ENCODE peak calls at places on chromosomes 16 and 17, in six cellular contexts. Y is sigmoid colon, O is GM12878, Q is A549, G is K562, L is suprapubic skin. H is an unnamed sample.

GRCh38 chr16:11507350-11507749 is 79.4 kb downstream of the LITAF start:
- DNase-seq in L (no peak), G (no peak), Y (no peak), Q (no peak), O (no peak), H (no peak)

GRCh38 chr16:38941-39892 is 14.2 kb downstream of the POLR3K start:
- DNase-seq in O (peak; percentile 79), Q (no peak), Y (no peak), L (no peak), G (no peak), H (peak; percentile 77)

GRCh38 chr17:43018008-43018853 is 4.0 kb downstream of the VAT1 start:
- DNase-seq in Y (no peak), Q (no peak), L (no peak), G (no peak), O (no peak), H (no peak)

GRCh38 chr16:3808308-3809063 is 72.0 kb downstream of the CREBBP start:
- DNase-seq in L (no peak), Q (no peak), O (no peak), G (no peak), Y (no peak), H (no peak)

GRCh38 chr17:3796110-3796821 is 4.7 kb downstream of the ITGAE start:
- DNase-seq in G (no peak), L (no peak), O (peak; percentile 90), Y (no peak), Q (no peak), H (peak; percentile 57)

GRCh38 chr16:60741810-60742209 is 1294.4 kb downstream of the CDH8 start:
- DNase-seq in G (no peak), L (no peak), Q (no peak), O (no peak), Y (no peak), H (no peak)

GRCh38 chr16:12406840-12407690 is 396.6 kb downstream of the CPPED1 start:
- DNase-seq in O (no peak), L (no peak), Y (no peak), G (no peak), Q (peak; percentile 14), H (no peak)

GRCh38 chr17:33892677-33893076 is 362.4 kb upstream of the CCL2 start:
- DNase-seq in L (no peak), Q (no peak), G (no peak), O (no peak), Y (no peak), H (no peak)

GRCh38 chr17:80844418-80844990 is 147.1 kb upstream of the CHMP6 start:
- DNase-seq in L (no peak), G (no peak), Q (no peak), Y (no peak), O (no peak), H (no peak)

GRCh38 chr16:56352351-56353053 is 72.8 kb downstream of the AMFR start:
- DNase-seq in G (no peak), Q (no peak), Y (peak; percentile 62), O (no peak), L (peak; percentile 67), H (no peak)
- TF ChIP-seq EP300 in G (no peak), Q (no peak), Y (no peak), O (no peak), L (no peak), H (no peak)

DNA sequence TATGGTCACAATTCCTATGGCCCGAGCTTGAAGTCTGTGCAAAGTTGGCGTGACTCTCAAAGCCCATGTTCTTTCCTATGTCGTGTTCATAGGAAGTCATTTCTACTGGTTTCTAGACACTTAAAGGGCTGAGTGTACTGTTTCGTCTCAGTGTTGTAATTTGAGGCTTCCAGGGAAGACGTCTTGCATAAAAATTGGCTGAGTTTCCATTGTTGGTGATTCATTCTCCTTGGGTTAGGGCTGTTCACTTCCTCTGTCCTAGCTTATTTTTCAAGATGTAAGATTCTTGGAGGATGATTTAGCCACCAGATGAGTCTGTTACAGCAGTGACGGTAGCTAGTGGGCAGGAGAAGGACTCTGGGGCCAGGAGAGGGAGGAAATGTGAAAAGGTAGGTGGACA is 43.1 kb downstream of the PIK3R5 start:
- DNase-seq in Q (no peak), O (no peak), L (no peak), Y (no peak), G (no peak), H (no peak)
- TF ChIP-seq EP300 in Q (no peak), O (no peak), L (no peak), Y (no peak), G (no peak), H (no peak)

GRCh38 chr17:20077978-20078674 is 69.0 kb downstream of the SPECC1 start:
- DNase-seq in Q (no peak), G (no peak), L (no peak), Y (no peak), O (no peak), H (no peak)
- TF ChIP-seq EP300 in Q (no peak), G (no peak), L (no peak), Y (no peak), O (no peak), H (no peak)

DNA sequence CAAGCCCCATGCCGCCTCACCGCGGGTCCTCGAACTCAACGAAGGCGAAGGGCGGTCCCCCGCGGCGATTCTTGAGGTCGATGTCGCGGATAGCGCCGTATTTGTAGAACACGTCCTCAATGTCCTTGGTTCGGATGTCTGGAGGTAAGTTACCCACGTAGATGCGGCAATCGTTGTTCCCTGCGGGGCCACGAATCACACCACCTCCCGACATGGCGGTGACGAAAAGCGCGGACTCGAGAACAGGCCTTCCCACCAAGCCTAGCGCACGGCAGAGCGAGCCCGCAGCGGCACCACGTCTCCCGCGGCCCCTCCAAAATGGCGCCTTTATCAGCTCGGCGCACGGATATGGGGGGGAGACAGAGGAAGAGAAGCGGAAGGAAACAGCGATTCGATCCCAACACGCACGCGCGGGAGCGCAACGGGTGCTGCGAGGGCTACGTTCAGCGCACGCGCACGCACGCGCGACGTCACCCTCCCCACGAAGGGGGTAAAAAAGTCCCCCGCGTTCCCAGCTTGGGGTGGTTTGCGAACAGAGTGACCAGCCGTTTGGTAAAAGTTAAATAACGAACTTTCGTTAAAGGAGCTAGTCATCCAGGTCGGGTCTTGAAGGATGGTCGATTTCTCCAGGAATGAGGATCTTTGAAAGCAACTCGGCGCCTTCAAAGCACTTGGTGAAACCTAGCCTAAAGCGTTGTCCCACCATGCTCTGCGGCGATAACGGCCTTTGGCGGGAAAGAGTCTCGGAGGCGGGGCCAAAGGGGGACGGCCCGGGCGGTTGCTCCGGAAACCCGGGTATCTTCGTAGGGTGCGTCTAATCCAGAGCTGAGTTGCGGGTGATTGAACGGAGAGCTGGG is at the start of gene SRSF1:
- DNase-seq in L (peak; percentile 99), G (peak; percentile 99), Q (peak; percentile 98), Y (peak; percentile 99), O (peak; percentile 97), H (peak; percentile 98)
- TF ChIP-seq EP300 in L (no peak), G (peak; percentile 19), Q (no peak), Y (peak; percentile 4), O (peak; percentile 62), H (peak; percentile 20)

DNA sequence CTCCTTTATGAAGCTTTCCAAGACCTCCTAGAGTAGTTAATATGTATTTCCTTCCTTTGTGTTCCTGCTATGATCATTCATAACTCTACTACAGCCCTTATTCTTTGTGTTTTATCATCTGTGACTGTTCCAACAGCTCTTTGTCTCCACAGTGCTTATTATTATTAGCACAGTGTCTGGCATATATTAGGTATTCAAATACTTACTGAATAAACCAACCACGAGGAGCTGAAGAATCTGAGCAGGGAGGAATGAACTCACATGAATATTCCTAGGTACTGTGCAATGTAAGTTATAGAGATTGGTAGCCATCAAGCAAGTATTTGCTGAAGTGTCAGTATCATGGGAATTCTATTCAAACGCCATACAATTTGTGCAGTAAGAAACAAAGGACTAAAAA is 7.5 kb downstream of the PSME3IP1 start:
- DNase-seq in G (no peak), L (no peak), Q (no peak), Y (no peak), O (no peak), H (no peak)
- TF ChIP-seq EP300 in G (no peak), L (no peak), Q (no peak), Y (no peak), O (no peak), H (no peak)

DNA sequence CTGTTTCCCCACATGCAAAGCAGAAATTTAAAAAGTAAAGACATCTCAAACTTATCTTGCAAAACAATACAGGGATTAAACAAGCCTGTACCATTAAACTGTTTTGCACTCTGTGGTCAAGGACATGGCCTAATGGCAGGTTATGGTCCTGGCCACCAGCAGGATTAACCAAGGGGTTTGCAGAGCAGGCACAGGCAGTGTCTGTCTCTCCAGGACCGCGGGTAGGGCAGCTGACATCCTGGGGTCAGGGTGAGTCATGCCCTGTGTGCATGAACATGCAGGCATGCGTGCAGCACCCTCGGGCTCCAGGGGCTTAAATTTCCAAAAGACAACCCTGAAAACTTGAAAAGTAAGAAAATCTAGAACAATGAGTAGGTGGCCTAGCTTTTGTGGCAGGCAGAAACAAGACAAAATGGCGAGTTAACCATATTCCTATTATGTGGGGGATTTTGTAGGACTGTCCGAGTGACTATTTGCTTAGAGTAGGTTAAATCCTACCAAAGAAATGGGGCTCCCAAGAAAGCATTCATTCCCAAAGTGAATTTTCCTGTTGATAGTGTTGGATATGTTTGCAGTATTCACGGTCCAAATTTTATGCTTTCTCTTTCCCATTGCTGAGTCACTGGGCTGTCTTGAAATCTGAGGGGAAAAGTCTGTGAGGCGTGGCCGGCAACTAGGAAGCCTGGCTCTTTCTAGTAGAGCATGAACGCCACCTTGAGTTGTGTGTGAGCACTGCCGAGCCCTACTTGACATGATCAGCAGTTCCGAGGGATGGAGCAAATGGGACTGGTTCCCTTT is 158.4 kb upstream of the FAM20A start:
- DNase-seq in Y (peak; percentile 94), G (peak; percentile 93), L (peak; percentile 94), Q (peak; percentile 95), O (no peak), H (peak; percentile 82)
- TF ChIP-seq EP300 in Y (no peak), G (peak; percentile 3), L (no peak), Q (no peak), O (no peak), H (no peak)

GRCh38 chr17:69646729-69647128 is 232.2 kb downstream of the MAP2K6 start:
- DNase-seq in L (no peak), G (no peak), Y (no peak), Q (no peak), O (no peak), H (no peak)
- TF ChIP-seq EP300 in L (no peak), G (no peak), Y (no peak), Q (no peak), O (no peak), H (no peak)

DNA sequence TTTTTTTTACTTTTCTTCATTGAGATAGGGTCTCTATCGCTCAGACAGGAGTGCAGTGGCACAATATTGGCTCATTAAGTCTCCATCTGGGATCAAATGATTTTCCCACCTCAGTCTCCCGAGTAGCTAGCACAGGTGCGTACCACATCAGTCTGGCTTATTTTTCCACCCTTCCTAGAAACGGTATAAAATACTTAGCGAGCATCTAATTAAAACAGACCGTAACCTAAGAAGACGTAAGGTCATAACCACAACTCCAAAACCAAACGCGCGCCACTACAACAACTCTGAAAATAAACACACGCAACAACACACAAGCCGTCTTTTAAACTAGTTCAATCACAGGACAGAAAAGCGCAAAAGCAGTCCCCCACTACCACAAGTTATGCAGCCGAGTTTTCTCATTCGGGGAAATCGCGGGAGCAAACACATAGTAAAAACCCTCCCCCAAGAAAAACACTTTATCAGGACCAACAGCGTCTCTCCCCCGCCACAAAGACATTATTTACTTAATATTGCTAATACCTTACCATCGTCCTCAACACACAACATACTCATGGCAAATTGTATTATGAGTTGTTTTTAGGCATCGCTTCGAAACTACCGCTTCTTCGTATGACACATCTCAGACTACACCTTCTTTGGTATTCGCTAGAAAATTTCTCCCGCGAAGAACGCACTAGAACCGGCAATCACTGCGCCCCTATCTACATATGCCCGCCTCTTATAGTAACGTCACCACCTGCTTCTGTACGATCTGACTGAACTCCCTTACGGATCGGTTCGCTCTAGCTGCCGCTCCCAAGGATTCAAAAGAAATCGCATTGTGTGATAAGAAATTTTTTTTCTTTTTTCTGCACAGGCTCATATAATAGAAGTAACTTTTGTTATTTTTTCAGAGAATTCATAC is 32.8 kb downstream of the TEX14 start:
- DNase-seq in L (peak; percentile 83), G (peak; percentile 96), Y (peak; percentile 91), Q (peak; percentile 92), O (peak; percentile 95), H (peak; percentile 83)
- TF ChIP-seq EP300 in L (no peak), G (peak; percentile 89), Y (no peak), Q (peak; percentile 46), O (no peak), H (no peak)